ENCODE peak calls at places on chromosome 13, in ten cellular contexts. One of them, this sample, is unnamed.

GRCh38 chr13:54183166-54183565 is 1154.6 kb downstream of the OLFM4 start:
- DNase-seq in choroid plexus epithelial cell: no peak
- DNase-seq in BJ: no peak
- DNase-seq in keratinocyte: no peak
- DNase-seq in left ventricle myocardium inferior: no peak
- DNase-seq in nephron progenitor cell: no peak
- DNase-seq in WERI-Rb-1: no peak
- DNase-seq in mucosa of descending colon: no peak
- DNase-seq in pancreas: no peak
- DNase-seq in Calu3: no peak
- DNase-seq in this sample: no peak

GRCh38 chr13:111206148-111206547 is 91.0 kb downstream of the ARHGEF7 start:
- DNase-seq in choroid plexus epithelial cell: no peak
- DNase-seq in BJ: no peak
- DNase-seq in keratinocyte: no peak
- DNase-seq in left ventricle myocardium inferior: no peak
- DNase-seq in nephron progenitor cell: no peak
- DNase-seq in WERI-Rb-1: no peak
- DNase-seq in mucosa of descending colon: no peak
- DNase-seq in pancreas: no peak
- DNase-seq in Calu3: no peak
- DNase-seq in this sample: no peak

GRCh38 chr13:66414196-66414800 is 815.8 kb downstream of the PCDH9 start:
- DNase-seq in choroid plexus epithelial cell: peak; percentile 15
- DNase-seq in BJ: no peak
- DNase-seq in keratinocyte: no peak
- DNase-seq in left ventricle myocardium inferior: no peak
- DNase-seq in nephron progenitor cell: no peak
- DNase-seq in WERI-Rb-1: no peak
- DNase-seq in mucosa of descending colon: no peak
- DNase-seq in pancreas: no peak
- DNase-seq in Calu3: no peak
- DNase-seq in this sample: no peak

GRCh38 chr13:26811636-26812035 is 51.0 kb upstream of the GPR12 start:
- DNase-seq in choroid plexus epithelial cell: no peak
- DNase-seq in BJ: no peak
- DNase-seq in keratinocyte: no peak
- DNase-seq in left ventricle myocardium inferior: no peak
- DNase-seq in nephron progenitor cell: no peak
- DNase-seq in WERI-Rb-1: peak; percentile 91
- DNase-seq in mucosa of descending colon: no peak
- DNase-seq in pancreas: no peak
- DNase-seq in Calu3: no peak
- DNase-seq in this sample: no peak

GRCh38 chr13:74767031-74767430 is 632.8 kb upstream of the KLF12 start:
- DNase-seq in choroid plexus epithelial cell: peak; percentile 78
- DNase-seq in BJ: no peak
- DNase-seq in keratinocyte: no peak
- DNase-seq in left ventricle myocardium inferior: no peak
- DNase-seq in nephron progenitor cell: no peak
- DNase-seq in WERI-Rb-1: no peak
- DNase-seq in mucosa of descending colon: no peak
- DNase-seq in pancreas: no peak
- DNase-seq in Calu3: no peak
- DNase-seq in this sample: no peak

GRCh38 chr13:50677687-50678463 is 165.6 kb downstream of the DLEU7 start:
- DNase-seq in choroid plexus epithelial cell: no peak
- DNase-seq in BJ: no peak
- DNase-seq in keratinocyte: no peak
- DNase-seq in left ventricle myocardium inferior: no peak
- DNase-seq in nephron progenitor cell: no peak
- DNase-seq in WERI-Rb-1: no peak
- DNase-seq in mucosa of descending colon: no peak
- DNase-seq in pancreas: no peak
- DNase-seq in Calu3: peak; percentile 8
- DNase-seq in this sample: no peak

GRCh38 chr13:28568286-28568685 is 73.4 kb upstream of the FLT1 start:
- DNase-seq in choroid plexus epithelial cell: peak; percentile 43
- DNase-seq in BJ: no peak
- DNase-seq in keratinocyte: no peak
- DNase-seq in left ventricle myocardium inferior: peak; percentile 76
- DNase-seq in nephron progenitor cell: no peak
- DNase-seq in WERI-Rb-1: no peak
- DNase-seq in mucosa of descending colon: peak; percentile 34
- DNase-seq in pancreas: peak; percentile 89
- DNase-seq in Calu3: no peak
- DNase-seq in this sample: peak; percentile 37

GRCh38 chr13:112134150-112135075 is 67.5 kb downstream of the SOX1 start:
- DNase-seq in choroid plexus epithelial cell: no peak
- DNase-seq in BJ: no peak
- DNase-seq in keratinocyte: no peak
- DNase-seq in left ventricle myocardium inferior: no peak
- DNase-seq in nephron progenitor cell: no peak
- DNase-seq in WERI-Rb-1: peak; percentile 8
- DNase-seq in mucosa of descending colon: no peak
- DNase-seq in pancreas: no peak
- DNase-seq in Calu3: no peak
- DNase-seq in this sample: no peak

GRCh38 chr13:95246292-95247082 is 54.8 kb downstream of the ABCC4 start:
- DNase-seq in choroid plexus epithelial cell: no peak
- DNase-seq in BJ: no peak
- DNase-seq in keratinocyte: no peak
- DNase-seq in left ventricle myocardium inferior: no peak
- DNase-seq in nephron progenitor cell: no peak
- DNase-seq in WERI-Rb-1: peak; percentile 73
- DNase-seq in mucosa of descending colon: no peak
- DNase-seq in pancreas: no peak
- DNase-seq in Calu3: no peak
- DNase-seq in this sample: no peak

GRCh38 chr13:72599148-72599743 is 128.2 kb downstream of the MZT1 start:
- DNase-seq in choroid plexus epithelial cell: no peak
- DNase-seq in BJ: no peak
- DNase-seq in keratinocyte: no peak
- DNase-seq in left ventricle myocardium inferior: no peak
- DNase-seq in nephron progenitor cell: no peak
- DNase-seq in WERI-Rb-1: peak; percentile 40
- DNase-seq in mucosa of descending colon: no peak
- DNase-seq in pancreas: no peak
- DNase-seq in Calu3: no peak
- DNase-seq in this sample: no peak

GRCh38 chr13:109243311-109243951 is 543.0 kb downstream of the IRS2 start:
- DNase-seq in choroid plexus epithelial cell: peak; percentile 95
- DNase-seq in BJ: peak; percentile 87
- DNase-seq in keratinocyte: peak; percentile 54
- DNase-seq in left ventricle myocardium inferior: no peak
- DNase-seq in nephron progenitor cell: no peak
- DNase-seq in WERI-Rb-1: no peak
- DNase-seq in mucosa of descending colon: no peak
- DNase-seq in pancreas: no peak
- DNase-seq in Calu3: peak; percentile 21
- DNase-seq in this sample: no peak

GRCh38 chr13:26941345-26942174 is 181.0 kb upstream of the GPR12 start:
- DNase-seq in choroid plexus epithelial cell: peak; percentile 76
- DNase-seq in BJ: peak; percentile 16
- DNase-seq in keratinocyte: no peak
- DNase-seq in left ventricle myocardium inferior: no peak
- DNase-seq in nephron progenitor cell: no peak
- DNase-seq in WERI-Rb-1: peak; percentile 9
- DNase-seq in mucosa of descending colon: no peak
- DNase-seq in pancreas: no peak
- DNase-seq in Calu3: no peak
- DNase-seq in this sample: no peak

GRCh38 chr13:99606322-99607089 is 105.2 kb downstream of the TM9SF2 start:
- DNase-seq in choroid plexus epithelial cell: peak; percentile 86
- DNase-seq in BJ: no peak
- DNase-seq in keratinocyte: peak; percentile 19
- DNase-seq in left ventricle myocardium inferior: peak; percentile 91
- DNase-seq in nephron progenitor cell: peak; percentile 96
- DNase-seq in WERI-Rb-1: peak; percentile 95
- DNase-seq in mucosa of descending colon: peak; percentile 95
- DNase-seq in pancreas: peak; percentile 95
- DNase-seq in Calu3: peak; percentile 71
- DNase-seq in this sample: peak; percentile 96

GRCh38 chr13:99604636-99605035 is 103.4 kb downstream of the TM9SF2 start:
- DNase-seq in choroid plexus epithelial cell: no peak
- DNase-seq in BJ: no peak
- DNase-seq in keratinocyte: no peak
- DNase-seq in left ventricle myocardium inferior: no peak
- DNase-seq in nephron progenitor cell: no peak
- DNase-seq in WERI-Rb-1: no peak
- DNase-seq in mucosa of descending colon: no peak
- DNase-seq in pancreas: no peak
- DNase-seq in Calu3: no peak
- DNase-seq in this sample: no peak

GRCh38 chr13:99608345-99608744 is 107.1 kb downstream of the TM9SF2 start:
- DNase-seq in choroid plexus epithelial cell: no peak
- DNase-seq in BJ: no peak
- DNase-seq in keratinocyte: no peak
- DNase-seq in left ventricle myocardium inferior: no peak
- DNase-seq in nephron progenitor cell: no peak
- DNase-seq in WERI-Rb-1: no peak
- DNase-seq in mucosa of descending colon: no peak
- DNase-seq in pancreas: peak; percentile 26
- DNase-seq in Calu3: no peak
- DNase-seq in this sample: no peak

GRCh38 chr13:99601535-99601934 is 100.3 kb downstream of the TM9SF2 start:
- DNase-seq in choroid plexus epithelial cell: no peak
- DNase-seq in BJ: no peak
- DNase-seq in keratinocyte: no peak
- DNase-seq in left ventricle myocardium inferior: no peak
- DNase-seq in nephron progenitor cell: no peak
- DNase-seq in WERI-Rb-1: no peak
- DNase-seq in mucosa of descending colon: no peak
- DNase-seq in pancreas: no peak
- DNase-seq in Calu3: no peak
- DNase-seq in this sample: no peak

GRCh38 chr13:99605417-99606321 is 104.4 kb downstream of the TM9SF2 start:
- DNase-seq in choroid plexus epithelial cell: no peak
- DNase-seq in BJ: no peak
- DNase-seq in keratinocyte: no peak
- DNase-seq in left ventricle myocardium inferior: peak; percentile 38
- DNase-seq in nephron progenitor cell: peak; percentile 29
- DNase-seq in WERI-Rb-1: peak; percentile 73
- DNase-seq in mucosa of descending colon: peak; percentile 77
- DNase-seq in pancreas: peak; percentile 66
- DNase-seq in Calu3: peak; percentile 28
- DNase-seq in this sample: peak; percentile 77
- TF ChIP-seq CTCF in choroid plexus epithelial cell: peak; percentile 31
- TF ChIP-seq CTCF in BJ: peak; percentile 37
- TF ChIP-seq CTCF in keratinocyte: peak; percentile 37
- TF ChIP-seq CTCF in left ventricle myocardium inferior: peak; percentile 41
- TF ChIP-seq CTCF in nephron progenitor cell: no peak
- TF ChIP-seq CTCF in WERI-Rb-1: peak; percentile 67
- TF ChIP-seq CTCF in mucosa of descending colon: peak; percentile 16
- TF ChIP-seq CTCF in pancreas: no peak
- TF ChIP-seq CTCF in Calu3: no peak
- TF ChIP-seq CTCF in this sample: no peak

GRCh38 chr13:34939771-34940170 is 2.3 kb upstream of the NBEA start:
- DNase-seq in choroid plexus epithelial cell: no peak
- DNase-seq in BJ: no peak
- DNase-seq in keratinocyte: no peak
- DNase-seq in left ventricle myocardium inferior: no peak
- DNase-seq in nephron progenitor cell: no peak
- DNase-seq in WERI-Rb-1: no peak
- DNase-seq in mucosa of descending colon: no peak
- DNase-seq in pancreas: no peak
- DNase-seq in Calu3: no peak
- DNase-seq in this sample: no peak

GRCh38 chr13:34941436-34941834 is 635 bp upstream of the NBEA start:
- DNase-seq in choroid plexus epithelial cell: no peak
- DNase-seq in BJ: no peak
- DNase-seq in keratinocyte: no peak
- DNase-seq in left ventricle myocardium inferior: no peak
- DNase-seq in nephron progenitor cell: no peak
- DNase-seq in WERI-Rb-1: no peak
- DNase-seq in mucosa of descending colon: no peak
- DNase-seq in pancreas: no peak
- DNase-seq in Calu3: no peak
- DNase-seq in this sample: no peak

GRCh38 chr13:34943675-34944634 is 1.9 kb downstream of the NBEA start:
- DNase-seq in choroid plexus epithelial cell: no peak
- DNase-seq in BJ: no peak
- DNase-seq in keratinocyte: no peak
- DNase-seq in left ventricle myocardium inferior: no peak
- DNase-seq in nephron progenitor cell: no peak
- DNase-seq in WERI-Rb-1: no peak
- DNase-seq in mucosa of descending colon: no peak
- DNase-seq in pancreas: no peak
- DNase-seq in Calu3: no peak
- DNase-seq in this sample: no peak

GRCh38 chr13:34942732-34943674 is 933 bp downstream of the NBEA start:
- DNase-seq in choroid plexus epithelial cell: no peak
- DNase-seq in BJ: no peak
- DNase-seq in keratinocyte: no peak
- DNase-seq in left ventricle myocardium inferior: peak; percentile 24
- DNase-seq in nephron progenitor cell: peak; percentile 61
- DNase-seq in WERI-Rb-1: peak; percentile 54
- DNase-seq in mucosa of descending colon: peak; percentile 50
- DNase-seq in pancreas: peak; percentile 39
- DNase-seq in Calu3: peak; percentile 53
- DNase-seq in this sample: peak; percentile 27

GRCh38 chr13:34941835-34942731 is at the start of gene NBEA:
- DNase-seq in choroid plexus epithelial cell: peak; percentile 44
- DNase-seq in BJ: peak; percentile 11
- DNase-seq in keratinocyte: no peak
- DNase-seq in left ventricle myocardium inferior: peak; percentile 77
- DNase-seq in nephron progenitor cell: peak; percentile 88
- DNase-seq in WERI-Rb-1: peak; percentile 86
- DNase-seq in mucosa of descending colon: peak; percentile 87
- DNase-seq in pancreas: peak; percentile 85
- DNase-seq in Calu3: peak; percentile 91
- DNase-seq in this sample: peak; percentile 81
- TF ChIP-seq CTCF in choroid plexus epithelial cell: peak; percentile 34
- TF ChIP-seq CTCF in BJ: no peak
- TF ChIP-seq CTCF in keratinocyte: peak; percentile 5
- TF ChIP-seq CTCF in left ventricle myocardium inferior: peak; percentile 69
- TF ChIP-seq CTCF in nephron progenitor cell: no peak
- TF ChIP-seq CTCF in WERI-Rb-1: peak; percentile 12
- TF ChIP-seq CTCF in mucosa of descending colon: no peak
- TF ChIP-seq CTCF in pancreas: no peak
- TF ChIP-seq CTCF in Calu3: no peak
- TF ChIP-seq CTCF in this sample: no peak

GRCh38 chr13:52004508-52005183 is 6.6 kb downstream of the ATP7B start:
- DNase-seq in choroid plexus epithelial cell: no peak
- DNase-seq in BJ: no peak
- DNase-seq in keratinocyte: no peak
- DNase-seq in left ventricle myocardium inferior: no peak
- DNase-seq in nephron progenitor cell: no peak
- DNase-seq in WERI-Rb-1: no peak
- DNase-seq in mucosa of descending colon: peak; percentile 77
- DNase-seq in pancreas: no peak
- DNase-seq in Calu3: no peak
- DNase-seq in this sample: peak; percentile 63
- TF ChIP-seq CTCF in choroid plexus epithelial cell: no peak
- TF ChIP-seq CTCF in BJ: no peak
- TF ChIP-seq CTCF in keratinocyte: no peak
- TF ChIP-seq CTCF in left ventricle myocardium inferior: no peak
- TF ChIP-seq CTCF in nephron progenitor cell: no peak
- TF ChIP-seq CTCF in WERI-Rb-1: no peak
- TF ChIP-seq CTCF in mucosa of descending colon: no peak
- TF ChIP-seq CTCF in pancreas: no peak
- TF ChIP-seq CTCF in Calu3: no peak
- TF ChIP-seq CTCF in this sample: no peak

GRCh38 chr13:47794963-47795362 is 206.1 kb downstream of the SUCLA2 start:
- DNase-seq in choroid plexus epithelial cell: peak; percentile 59
- DNase-seq in BJ: no peak
- DNase-seq in keratinocyte: no peak
- DNase-seq in left ventricle myocardium inferior: no peak
- DNase-seq in nephron progenitor cell: no peak
- DNase-seq in WERI-Rb-1: no peak
- DNase-seq in mucosa of descending colon: no peak
- DNase-seq in pancreas: no peak
- DNase-seq in Calu3: no peak
- DNase-seq in this sample: no peak
- TF ChIP-seq CTCF in choroid plexus epithelial cell: peak; percentile 82
- TF ChIP-seq CTCF in BJ: peak; percentile 55
- TF ChIP-seq CTCF in keratinocyte: peak; percentile 40
- TF ChIP-seq CTCF in left ventricle myocardium inferior: peak; percentile 41
- TF ChIP-seq CTCF in nephron progenitor cell: peak; percentile 33
- TF ChIP-seq CTCF in WERI-Rb-1: peak; percentile 35
- TF ChIP-seq CTCF in mucosa of descending colon: no peak
- TF ChIP-seq CTCF in pancreas: no peak
- TF ChIP-seq CTCF in Calu3: no peak
- TF ChIP-seq CTCF in this sample: peak; percentile 21